ENCODE peak calls at places on chromosomes 3 and 15, in four cellular contexts. One of them, this sample, is unnamed.
A peak's percentile ranks its signal among the peaks of the same experiment; 100 is the strongest.

GRCh38 chr3:197749601-197750395 is at the start of gene FYTTD1:
- DNase-seq in effector memory CD4-positive, alpha-beta T cell: peak; percentile 80
- DNase-seq in left ventricle myocardium inferior: peak; percentile 93
- DNase-seq in germinal center: peak; percentile 94
- DNase-seq in this sample: peak; percentile 90

GRCh38 chr15:62519900-62520299 is 354.8 kb upstream of the C2CD4B start:
- DNase-seq in effector memory CD4-positive, alpha-beta T cell: no peak
- DNase-seq in left ventricle myocardium inferior: no peak
- DNase-seq in germinal center: no peak
- DNase-seq in this sample: no peak

GRCh38 chr15:31453558-31454318 is 127.1 kb downstream of the KLF13 start:
- DNase-seq in effector memory CD4-positive, alpha-beta T cell: no peak
- DNase-seq in left ventricle myocardium inferior: no peak
- DNase-seq in germinal center: no peak
- DNase-seq in this sample: no peak

GRCh38 chr15:71718116-71718910 is 92.0 kb upstream of the NR2E3 start:
- DNase-seq in effector memory CD4-positive, alpha-beta T cell: no peak
- DNase-seq in left ventricle myocardium inferior: no peak
- DNase-seq in germinal center: no peak
- DNase-seq in this sample: no peak

GRCh38 chr3:159672728-159673471 is 315.7 kb upstream of the IL12A start:
- DNase-seq in effector memory CD4-positive, alpha-beta T cell: no peak
- DNase-seq in left ventricle myocardium inferior: no peak
- DNase-seq in germinal center: no peak
- DNase-seq in this sample: no peak

GRCh38 chr15:99106417-99107220 is 1.7 kb downstream of the SYNM start:
- DNase-seq in effector memory CD4-positive, alpha-beta T cell: peak; percentile 7
- DNase-seq in left ventricle myocardium inferior: peak; percentile 66
- DNase-seq in germinal center: no peak
- DNase-seq in this sample: peak; percentile 66

GRCh38 chr3:124063168-124063909 is 71.4 kb upstream of the ROPN1 start:
- DNase-seq in effector memory CD4-positive, alpha-beta T cell: no peak
- DNase-seq in left ventricle myocardium inferior: no peak
- DNase-seq in germinal center: no peak
- DNase-seq in this sample: no peak

GRCh38 chr3:195662-196061 is 901 bp upstream of the CHL1 start:
- DNase-seq in effector memory CD4-positive, alpha-beta T cell: no peak
- DNase-seq in left ventricle myocardium inferior: no peak
- DNase-seq in germinal center: no peak
- DNase-seq in this sample: no peak

GRCh38 chr15:62880278-62880677 is 162.3 kb upstream of the TPM1 start:
- DNase-seq in effector memory CD4-positive, alpha-beta T cell: no peak
- DNase-seq in left ventricle myocardium inferior: no peak
- DNase-seq in germinal center: no peak
- DNase-seq in this sample: no peak

GRCh38 chr3:56851966-56852884 is 50.5 kb upstream of the ARHGEF3 start:
- DNase-seq in effector memory CD4-positive, alpha-beta T cell: no peak
- DNase-seq in left ventricle myocardium inferior: no peak
- DNase-seq in germinal center: no peak
- DNase-seq in this sample: no peak

GRCh38 chr15:68644088-68644904 is 65.5 kb downstream of the CORO2B start:
- DNase-seq in effector memory CD4-positive, alpha-beta T cell: no peak
- DNase-seq in left ventricle myocardium inferior: no peak
- DNase-seq in germinal center: no peak
- DNase-seq in this sample: peak; percentile 9

GRCh38 chr3:188578579-188579363 is 424.8 kb downstream of the LPP start:
- DNase-seq in effector memory CD4-positive, alpha-beta T cell: no peak
- DNase-seq in left ventricle myocardium inferior: peak; percentile 62
- DNase-seq in germinal center: peak; percentile 8
- DNase-seq in this sample: peak; percentile 63